ENCODE peak calls at places on chromosomes 16 and 17, in eight cellular contexts. P is hepatocyte, Y is H1, B is OCI-LY7, G is GM23248, V is neuronal stem cell, M is fibroblast of lung, U is PC-3. K is an unnamed sample. For H3K4me1, the result is how much of the 10 kb centered on the place peaks cover.

GRCh38 chr16:27230562-27230991 is 27.3 kb downstream of the KDM8 start:
- DNase-seq in P (no peak), V (no peak), G (no peak), Y (no peak), M (no peak), U (no peak), B (no peak), K (no peak)

GRCh38 chr17:28865946-28866752 is 11.3 kb downstream of the ERAL1 start:
- DNase-seq in U (no peak), V (no peak), P (no peak), Y (no peak), G (peak), B (peak), M (no peak), K (no peak)

GRCh38 chr16:19666451-19666850 is 51.6 kb downstream of the KNOP1 start:
- DNase-seq in V (no peak), Y (no peak), P (no peak), M (no peak), U (no peak), G (no peak), B (no peak), K (no peak)

GRCh38 chr17:9110501-9110900 is 89.2 kb downstream of the NTN1 start:
- DNase-seq in M (no peak), Y (no peak), U (no peak), G (no peak), P (no peak), V (no peak), B (no peak), K (no peak)

GRCh38 chr17:77930780-77931768 is 27.4 kb upstream of the TNRC6C start:
- DNase-seq in Y (no peak), U (no peak), P (no peak), V (no peak), B (no peak), G (no peak), M (no peak), K (no peak)

GRCh38 chr17:56681561-56682266 is 88.2 kb downstream of the NOG start:
- DNase-seq in U (peak), M (peak), V (no peak), B (no peak), Y (no peak), P (peak), G (peak), K (peak)

GRCh38 chr17:59845595-59846390 is 47.0 kb downstream of the TUBD1 start:
- DNase-seq in U (peak), G (peak), P (peak), M (peak), V (no peak), Y (no peak), B (no peak), K (peak)

GRCh38 chr17:28476076-28476475 is 2.6 kb downstream of the SLC13A2 start:
- DNase-seq in Y (no peak), B (no peak), U (no peak), M (no peak), G (no peak), P (no peak), V (no peak), K (no peak)

DNA sequence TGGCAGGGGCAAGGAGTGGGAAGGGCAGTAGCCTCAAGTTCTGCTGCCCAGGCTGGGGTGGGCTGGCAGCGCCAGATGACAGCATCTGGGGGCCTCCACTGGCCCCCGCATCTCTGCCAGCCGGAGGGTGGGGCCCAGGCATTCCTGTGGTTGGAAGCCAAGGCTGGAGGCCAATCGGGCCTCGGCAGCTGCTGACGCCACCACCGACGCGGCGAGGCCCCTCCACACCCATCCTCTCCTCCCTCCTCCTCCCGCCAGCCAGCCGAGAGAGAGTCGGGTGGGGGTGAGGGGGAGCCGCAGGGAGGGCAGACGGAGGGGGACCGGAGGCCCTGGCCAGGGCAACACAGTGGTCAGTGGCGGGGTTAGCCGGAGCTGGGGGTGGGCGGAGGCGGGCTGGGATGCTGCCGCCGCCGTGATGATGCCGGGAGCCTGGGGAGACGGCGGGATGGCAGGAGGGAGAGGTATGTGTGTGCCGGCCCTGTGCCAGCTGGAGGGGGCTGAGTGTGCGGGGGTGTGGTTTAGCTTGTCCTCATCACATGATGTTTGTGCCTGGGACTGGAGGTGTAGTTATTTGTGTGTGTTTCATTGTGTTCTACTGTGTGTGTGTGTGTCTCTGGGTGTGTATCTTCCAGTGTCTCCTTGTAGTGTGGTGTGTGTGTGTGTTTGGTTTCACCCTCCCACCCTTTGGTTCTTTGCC is 36.6 kb downstream of the ARHGAP23 start:
- DNase-seq in U (no peak), M (peak), Y (no peak), V (no peak), B (no peak), P (peak), G (peak), K (peak)
- H2AFZ ChIP-seq in U (no peak), M (no peak), Y (no peak), V (peak), B (no peak), P (no peak), G (peak), K (no peak)

DNA sequence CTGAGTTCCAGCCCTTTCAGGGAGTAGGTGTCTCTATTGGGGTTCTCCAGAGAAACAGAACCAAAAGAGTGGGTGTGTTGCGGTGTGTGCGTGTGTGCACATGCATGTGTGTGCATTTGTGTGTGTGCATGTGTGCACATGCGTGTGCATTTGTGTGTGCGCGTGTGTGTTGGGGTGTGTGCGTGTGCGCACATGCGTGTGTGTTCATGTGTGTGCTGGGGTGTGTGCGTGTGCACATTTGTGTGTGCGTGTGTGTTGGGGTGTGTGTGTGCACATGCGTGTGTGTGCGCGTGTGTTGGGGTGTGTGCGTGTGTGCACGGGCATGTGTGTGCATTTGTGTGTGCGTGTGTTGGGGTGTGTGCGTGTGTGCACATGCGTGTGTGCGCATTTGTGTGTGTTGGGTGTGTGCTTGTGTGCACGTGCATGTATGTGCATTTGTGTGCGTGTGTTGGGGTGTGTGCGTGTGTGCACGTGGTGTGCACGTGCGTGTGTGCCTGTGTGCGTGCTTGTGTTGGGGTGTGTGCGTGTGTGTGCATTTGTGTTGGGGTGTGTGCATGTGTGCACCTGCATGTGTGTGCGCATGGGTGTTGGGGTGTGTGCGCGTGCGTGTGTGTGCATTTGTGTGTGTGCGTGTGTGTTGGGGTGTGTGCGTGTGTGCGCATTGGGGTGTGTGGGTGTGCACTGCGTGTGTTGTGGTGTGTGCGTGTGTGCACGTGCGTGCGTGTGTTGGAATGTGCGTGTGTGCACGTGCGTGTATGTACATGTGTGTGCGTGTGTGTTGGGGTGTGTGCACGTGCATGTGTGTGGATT is 38.4 kb upstream of the JPH3 start:
- DNase-seq in G (no peak), M (no peak), B (no peak), V (no peak), Y (no peak), U (no peak), P (no peak), K (no peak)
- H3K4me1 ChIP-seq in G (under half), M (under half), B (under half), V (under half), Y (under half), U (under half), P (under half), K (under half)

DNA sequence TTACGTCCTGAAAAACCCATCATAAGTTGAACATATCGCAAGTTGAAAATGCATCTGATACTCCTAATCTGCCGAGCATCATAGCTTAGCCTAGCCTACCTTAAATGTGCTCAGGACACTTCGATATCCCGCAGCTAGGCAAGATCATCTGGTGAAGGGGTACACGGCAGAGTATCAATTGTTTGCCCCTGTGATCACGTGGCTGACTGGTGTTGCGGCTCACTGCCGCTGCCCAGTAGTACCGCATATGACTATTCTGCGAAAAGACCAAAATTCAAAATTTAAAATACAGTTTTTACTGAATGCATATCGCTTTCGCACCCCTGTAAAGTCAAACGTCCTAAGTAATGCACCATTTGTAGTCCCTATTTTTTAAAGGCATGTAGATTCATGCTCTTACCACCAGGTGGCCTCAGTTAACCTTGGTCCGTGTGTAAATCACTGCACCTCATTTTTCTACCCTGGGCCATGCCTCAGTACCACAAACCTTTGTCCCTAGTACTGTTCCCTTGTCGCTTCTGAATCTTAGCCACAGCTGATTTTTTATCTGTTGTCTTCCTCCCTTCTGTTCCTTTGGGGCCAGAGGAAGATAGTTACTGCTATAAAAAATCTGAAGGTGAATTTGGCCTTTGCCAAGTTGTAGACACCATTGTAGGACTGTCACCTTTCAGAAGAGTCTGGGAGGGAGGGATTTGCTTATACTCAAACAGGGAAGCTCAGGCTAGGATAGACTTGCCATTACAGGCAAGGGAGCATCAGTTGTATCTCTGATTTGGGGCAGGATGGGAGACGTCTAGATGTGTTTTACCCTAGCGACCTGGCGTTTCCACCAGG is 34.4 kb downstream of the WWP2 start:
- DNase-seq in M (peak), P (peak), G (peak), B (peak), Y (peak), V (peak), U (peak), K (peak)
- H3K4me3 ChIP-seq in M (no peak), P (no peak), G (no peak), B (no peak), Y (no peak), V (peak), U (no peak), K (no peak)

GRCh38 chr16:86566966-86567700 is 504 bp downstream of the FOXC2 start:
- DNase-seq in U (no peak), B (no peak), V (no peak), P (peak), M (peak), Y (peak), G (peak), K (peak)
- H2AFZ ChIP-seq in U (no peak), B (no peak), V (peak), P (no peak), M (peak), Y (no peak), G (peak), K (no peak)

GRCh38 chr16:890217-890616 is 80.6 kb downstream of the LMF1 start:
- DNase-seq in P (no peak), U (no peak), V (no peak), M (no peak), B (no peak), G (no peak), Y (no peak), K (no peak)

GRCh38 chr16:892536-893255 is 78.1 kb downstream of the LMF1 start:
- DNase-seq in V (no peak), Y (no peak), U (no peak), P (no peak), M (no peak), G (peak), B (no peak), K (no peak)

GRCh38 chr16:890716-891352 is 80.0 kb downstream of the LMF1 start:
- DNase-seq in P (no peak), Y (no peak), U (no peak), V (no peak), B (no peak), G (no peak), M (no peak), K (no peak)

GRCh38 chr16:892006-892405 is 78.8 kb downstream of the LMF1 start:
- DNase-seq in U (no peak), M (no peak), V (no peak), P (no peak), Y (no peak), G (no peak), B (no peak), K (no peak)

DNA sequence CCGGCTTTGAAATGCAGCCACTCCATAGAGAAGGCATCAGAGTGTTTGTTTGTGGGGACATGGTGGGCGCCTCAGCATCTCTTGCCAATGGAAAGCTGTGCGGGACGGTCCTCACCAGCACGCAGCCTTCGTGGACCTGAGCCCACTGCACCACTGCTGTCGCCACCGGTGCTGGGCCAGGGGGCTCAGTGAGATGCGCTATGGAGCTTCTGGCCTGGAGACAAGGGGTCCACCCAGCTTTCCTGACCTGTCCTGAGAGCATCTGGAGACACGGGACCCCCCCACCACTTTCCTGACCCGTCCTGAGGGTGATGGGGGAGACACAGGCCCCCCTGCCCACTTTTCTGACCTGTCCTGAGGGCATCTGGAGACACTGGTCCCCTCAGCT is 79.4 kb downstream of the LMF1 start:
- DNase-seq in V (no peak), B (no peak), M (no peak), P (no peak), Y (no peak), U (no peak), G (no peak), K (no peak)
- H3K4me1 ChIP-seq in V (under half), B (under half), M (under half), P (under half), Y (under half), U (under half), G (under half), K (under half)

GRCh38 chr16:4375717-4376116 is 4.1 kb downstream of the VASN start:
- DNase-seq in U (no peak), P (no peak), Y (no peak), B (no peak), G (peak), M (peak), V (no peak), K (no peak)
- H3K4me3 ChIP-seq in U (no peak), P (no peak), Y (no peak), B (no peak), G (peak), M (peak), V (no peak), K (peak)

GRCh38 chr17:49117581-49118230 is 14.9 kb upstream of the B4GALNT2 start:
- DNase-seq in V (no peak), G (no peak), Y (no peak), U (peak), P (no peak), M (no peak), B (peak), K (no peak)
- H2AFZ ChIP-seq in V (no peak), G (no peak), Y (peak), U (no peak), P (no peak), M (no peak), B (no peak), K (no peak)

GRCh38 chr17:43583332-43583731 is 37.2 kb upstream of the ETV4 start:
- DNase-seq in G (no peak), Y (no peak), B (no peak), U (no peak), M (no peak), P (no peak), V (no peak), K (no peak)
- H3K4me1 ChIP-seq in G (under half), Y (under half), B (under half), U (under half), M (under half), P (under half), V (under half), K (under half)

GRCh38 chr17:58380207-58381123 is 28.5 kb upstream of the SUPT4H1 start:
- DNase-seq in U (no peak), B (no peak), Y (peak), P (no peak), G (no peak), V (no peak), M (no peak), K (no peak)

GRCh38 chr17:58383892-58384462 is 32.0 kb upstream of the SUPT4H1 start:
- DNase-seq in B (no peak), G (no peak), V (no peak), U (no peak), M (no peak), P (no peak), Y (peak), K (no peak)

GRCh38 chr17:58381124-58381838 is 29.3 kb upstream of the SUPT4H1 start:
- DNase-seq in P (peak), V (no peak), B (no peak), U (no peak), Y (peak), M (no peak), G (no peak), K (no peak)

GRCh38 chr17:58382885-58383248 is 30.9 kb upstream of the SUPT4H1 start:
- DNase-seq in Y (no peak), G (no peak), U (no peak), P (no peak), B (no peak), M (no peak), V (no peak), K (no peak)

DNA sequence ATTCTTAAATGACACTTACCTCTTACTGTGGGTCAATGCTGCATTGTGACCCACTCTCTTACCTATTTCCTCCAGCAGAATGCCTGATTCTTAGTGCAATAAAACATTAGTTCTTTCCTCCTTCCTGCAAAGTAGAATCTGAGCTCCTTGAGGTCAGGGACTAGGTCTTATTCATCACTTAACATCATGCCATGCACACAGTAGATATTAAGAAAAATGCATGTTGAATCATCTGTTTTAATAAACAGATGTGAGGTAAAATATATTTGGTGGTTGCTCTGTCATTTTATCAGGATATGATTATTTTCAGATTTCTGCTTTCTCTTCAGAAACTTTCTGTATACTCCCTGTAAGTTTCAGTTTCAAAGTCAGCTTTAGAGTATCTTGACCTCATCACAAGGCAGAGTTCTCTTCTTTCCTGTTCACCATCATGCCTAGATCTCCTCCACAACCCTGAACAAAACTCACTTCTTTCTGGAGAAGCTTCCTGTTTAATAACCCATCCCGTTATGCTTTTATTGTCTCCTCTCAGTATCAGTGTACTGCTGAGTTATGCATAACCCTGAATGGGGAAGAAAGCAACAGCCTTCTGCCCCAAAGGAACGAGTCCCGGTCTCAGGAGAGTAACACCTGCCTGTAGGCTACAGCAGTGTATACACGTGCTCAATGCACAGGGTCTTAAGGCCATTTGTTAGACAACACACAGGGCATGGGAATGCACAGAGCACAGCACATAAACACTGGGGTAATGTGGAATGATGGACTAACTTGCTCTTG is 30.3 kb upstream of the SUPT4H1 start:
- DNase-seq in B (peak), U (no peak), G (no peak), M (no peak), Y (peak), V (no peak), P (no peak), K (no peak)
- H3K4me3 ChIP-seq in B (peak), U (no peak), G (no peak), M (no peak), Y (no peak), V (no peak), P (no peak), K (no peak)

GRCh38 chr16:30535777-30536190 is 1.1 kb upstream of the ZNF747 start:
- DNase-seq in Y (peak), U (peak), V (peak), P (peak), M (peak), B (peak), G (peak), K (peak)
- H2AFZ ChIP-seq in Y (peak), U (peak), V (peak), P (peak), M (peak), B (peak), G (peak), K (peak)